ENCODE peak calls at places on chromosomes 16 and 17, in five cellular contexts. X is tibial artery; H is NB4; Y is stimulated activated CD8-positive, alpha-beta memory T cell treated with anti-CD3 and anti-CD28 coated beads, Interleukin-4, amount 100 ng/mL, for 24 hours; U is mesothelial cell of epicardium. J is an unnamed sample.
A peak's percentile ranks its signal among the peaks of the same experiment; 100 is the strongest.

GRCh38 chr17:66953661-66954060 is 10.8 kb upstream of the CACNG4 start:
- DNase-seq in U (no peak), H (no peak), Y (no peak), X (no peak), J (peak; percentile 18)

GRCh38 chr17:66281671-66282369 is 20.6 kb upstream of the PRKCA start:
- DNase-seq in U (no peak), Y (no peak), X (no peak), H (no peak), J (peak; percentile 50)

GRCh38 chr17:45914036-45914717 is 19.8 kb downstream of the MAPT start:
- DNase-seq in Y (no peak), U (no peak), H (no peak), X (no peak), J (no peak)

GRCh38 chr17:49230636-49231562 is at the start of gene PHOSPHO1:
- DNase-seq in H (peak; percentile 84), X (peak; percentile 82), U (peak; percentile 84), Y (peak; percentile 84), J (peak; percentile 68)

GRCh38 chr17:80732268-80732667 is 187.6 kb downstream of the RPTOR start:
- DNase-seq in X (no peak), U (no peak), Y (no peak), H (no peak), J (peak; percentile 90)

GRCh38 chr16:88760424-88761142 is 24.4 kb downstream of the PIEZO1 start:
- DNase-seq in U (no peak), X (no peak), Y (no peak), H (no peak), J (no peak)

GRCh38 chr16:84178146-84178765 is 8.6 kb downstream of the TAF1C start:
- DNase-seq in U (no peak), Y (no peak), X (no peak), H (no peak), J (no peak)

GRCh38 chr17:73357981-73358380 is 46.2 kb upstream of the CDC42EP4 start:
- DNase-seq in H (no peak), X (no peak), U (no peak), Y (no peak), J (no peak)

GRCh38 chr17:50688168-50688719 is 19.5 kb downstream of the ANKRD40 start:
- DNase-seq in X (peak; percentile 57), H (no peak), Y (no peak), U (no peak), J (no peak)